ENCODE peak calls at places on chromosomes 12 and 14, in eight cellular contexts. T is fibroblast of mammary gland, X is thoracic aorta, V is vagina, K is left ventricle myocardium inferior, D is BE2C, Z is SK-N-SH, G is fibroblast of lung. J is an unnamed sample.
A peak's percentile ranks its signal among the peaks of the same experiment; 100 is the strongest.

GRCh38 chr12:12616512-12617275 is 5.0 kb downstream of the CREBL2 start:
- DNase-seq in T (no peak), X (no peak), V (no peak), K (no peak), D (no peak), Z (no peak), G (peak; percentile 1), J (no peak)

GRCh38 chr12:10722502-10722904 is 620 bp downstream of the YBX3 start:
- DNase-seq in T (peak; percentile 61), X (peak; percentile 12), V (no peak), K (peak; percentile 52), D (no peak), Z (peak; percentile 23), G (peak; percentile 59), J (peak; percentile 78)

GRCh38 chr12:18690653-18691052 is 47.2 kb downstream of the PLCZ1 start:
- DNase-seq in T (peak; percentile 95), X (no peak), V (no peak), K (no peak), D (no peak), Z (no peak), G (peak; percentile 19), J (no peak)

GRCh38 chr14:53927171-53927570 is 29.5 kb downstream of the BMP4 start:
- DNase-seq in T (peak; percentile 12), X (no peak), V (no peak), K (no peak), D (no peak), Z (no peak), G (peak; percentile 44), J (no peak)

GRCh38 chr12:48977290-48978281 is 536 bp upstream of the WNT1 start:
- DNase-seq in T (peak; percentile 65), X (no peak), V (no peak), K (no peak), D (peak; percentile 83), Z (peak; percentile 91), G (no peak), J (peak; percentile 91)

GRCh38 chr12:76568888-76569551 is 9.4 kb upstream of the OSBPL8 start:
- DNase-seq in T (no peak), X (no peak), V (no peak), K (no peak), D (no peak), Z (no peak), G (no peak), J (no peak)

GRCh38 chr12:82359115-82359478 is 768 bp downstream of the METTL25 start:
- DNase-seq in T (no peak), X (no peak), V (no peak), K (no peak), D (no peak), Z (peak; percentile 44), G (peak; percentile 11), J (no peak)

GRCh38 chr14:64266206-64266605 is 28.0 kb downstream of the ESR2 start:
- DNase-seq in T (peak; percentile 49), X (no peak), V (no peak), K (no peak), D (no peak), Z (no peak), G (peak; percentile 69), J (no peak)

GRCh38 chr12:53063708-53064612 is 14.1 kb downstream of the TNS2 start:
- DNase-seq in T (peak; percentile 98), X (no peak), V (no peak), K (peak; percentile 60), D (no peak), Z (no peak), G (peak; percentile 91), J (no peak)

GRCh38 chr12:22518067-22518719 is 26.1 kb downstream of the C2CD5 start:
- DNase-seq in T (peak; percentile 61), X (no peak), V (no peak), K (peak; percentile 23), D (peak; percentile 8), Z (no peak), G (peak; percentile 65), J (no peak)

GRCh38 chr12:16955083-16955657 is 349.2 kb upstream of the LMO3 start:
- DNase-seq in T (peak; percentile 41), X (no peak), V (no peak), K (no peak), D (no peak), Z (no peak), G (no peak), J (no peak)

GRCh38 chr12:109738878-109739665 is 25.4 kb downstream of the FAM222A start:
- DNase-seq in T (peak; percentile 16), X (no peak), V (no peak), K (peak; percentile 2), D (peak; percentile 8), Z (peak; percentile 6), G (no peak), J (no peak)

GRCh38 chr12:89472508-89472907 is 52.1 kb downstream of the GALNT4 start:
- DNase-seq in T (peak; percentile 76), X (no peak), V (no peak), K (no peak), D (no peak), Z (no peak), G (peak; percentile 59), J (no peak)

GRCh38 chr12:96327346-96327745 is 72.9 kb downstream of the CDK17 start:
- DNase-seq in T (no peak), X (no peak), V (no peak), K (no peak), D (no peak), Z (no peak), G (no peak), J (no peak)

GRCh38 chr12:98403385-98403784 is 112.0 kb upstream of the TMPO start:
- DNase-seq in T (no peak), X (no peak), V (no peak), K (no peak), D (no peak), Z (no peak), G (no peak), J (no peak)

DNA sequence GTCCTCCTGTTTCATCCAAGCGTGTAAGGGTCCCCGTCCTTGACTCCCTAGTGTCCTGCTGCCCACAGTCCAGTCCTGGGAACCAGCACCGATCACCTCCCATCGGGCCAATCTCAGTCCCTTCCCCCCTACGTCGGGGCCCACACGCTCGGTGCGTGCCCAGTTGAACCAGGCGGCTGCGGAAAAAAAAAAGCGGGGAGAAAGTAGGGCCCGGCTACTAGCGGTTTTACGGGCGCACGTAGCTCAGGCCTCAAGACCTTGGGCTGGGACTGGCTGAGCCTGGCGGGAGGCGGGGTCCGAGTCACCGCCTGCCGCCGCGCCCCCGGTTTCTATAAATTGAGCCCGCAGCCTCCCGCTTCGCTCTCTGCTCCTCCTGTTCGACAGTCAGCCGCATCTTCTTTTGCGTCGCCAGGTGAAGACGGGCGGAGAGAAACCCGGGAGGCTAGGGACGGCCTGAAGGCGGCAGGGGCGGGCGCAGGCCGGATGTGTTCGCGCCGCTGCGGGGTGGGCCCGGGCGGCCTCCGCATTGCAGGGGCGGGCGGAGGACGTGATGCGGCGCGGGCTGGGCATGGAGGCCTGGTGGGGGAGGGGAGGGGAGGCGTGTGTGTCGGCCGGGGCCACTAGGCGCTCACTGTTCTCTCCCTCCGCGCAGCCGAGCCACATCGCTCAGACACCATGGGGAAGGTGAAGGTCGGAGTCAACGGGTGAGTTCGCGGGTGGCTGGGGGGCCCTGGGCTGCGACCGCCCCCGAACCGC is at the start of gene GAPDH:
- DNase-seq in T (peak; percentile 95), X (no peak), V (no peak), K (peak; percentile 95), D (peak; percentile 95), Z (peak; percentile 94), G (peak; percentile 97), J (peak; percentile 97)
- TF ChIP-seq CTCF in T (no peak), X (no peak), V (no peak), K (no peak), D (no peak), Z (no peak), G (no peak), J (no peak)

GRCh38 chr12:92034858-92035401 is 110.7 kb downstream of the BTG1 start:
- DNase-seq in T (peak; percentile 95), X (no peak), V (no peak), K (peak; percentile 43), D (peak; percentile 73), Z (peak; percentile 40), G (peak; percentile 90), J (peak; percentile 18)
- TF ChIP-seq CTCF in T (no peak), X (no peak), V (no peak), K (no peak), D (no peak), Z (no peak), G (no peak), J (no peak)

GRCh38 chr14:59582845-59583509 is 6.4 kb upstream of the CCDC175 start:
- DNase-seq in T (no peak), X (no peak), V (no peak), K (no peak), D (no peak), Z (no peak), G (no peak), J (no peak)
- TF ChIP-seq CTCF in T (no peak), X (no peak), V (no peak), K (no peak), D (peak; percentile 16), Z (no peak), G (no peak), J (peak; percentile 23)

GRCh38 chr14:61187642-61187905 is 93.6 kb downstream of the TMEM30B start:
- DNase-seq in T (no peak), X (no peak), V (no peak), K (no peak), D (no peak), Z (no peak), G (no peak), J (no peak)

GRCh38 chr14:61186793-61187641 is 94.1 kb downstream of the TMEM30B start:
- DNase-seq in T (no peak), X (no peak), V (no peak), K (no peak), D (no peak), Z (no peak), G (peak; percentile 33), J (no peak)

GRCh38 chr14:61188196-61188595 is 92.9 kb downstream of the TMEM30B start:
- DNase-seq in T (no peak), X (no peak), V (no peak), K (peak; percentile 44), D (no peak), Z (no peak), G (peak; percentile 42), J (no peak)

GRCh38 chr14:61190341-61190740 is 90.8 kb downstream of the TMEM30B start:
- DNase-seq in T (no peak), X (no peak), V (no peak), K (no peak), D (no peak), Z (no peak), G (no peak), J (no peak)

DNA sequence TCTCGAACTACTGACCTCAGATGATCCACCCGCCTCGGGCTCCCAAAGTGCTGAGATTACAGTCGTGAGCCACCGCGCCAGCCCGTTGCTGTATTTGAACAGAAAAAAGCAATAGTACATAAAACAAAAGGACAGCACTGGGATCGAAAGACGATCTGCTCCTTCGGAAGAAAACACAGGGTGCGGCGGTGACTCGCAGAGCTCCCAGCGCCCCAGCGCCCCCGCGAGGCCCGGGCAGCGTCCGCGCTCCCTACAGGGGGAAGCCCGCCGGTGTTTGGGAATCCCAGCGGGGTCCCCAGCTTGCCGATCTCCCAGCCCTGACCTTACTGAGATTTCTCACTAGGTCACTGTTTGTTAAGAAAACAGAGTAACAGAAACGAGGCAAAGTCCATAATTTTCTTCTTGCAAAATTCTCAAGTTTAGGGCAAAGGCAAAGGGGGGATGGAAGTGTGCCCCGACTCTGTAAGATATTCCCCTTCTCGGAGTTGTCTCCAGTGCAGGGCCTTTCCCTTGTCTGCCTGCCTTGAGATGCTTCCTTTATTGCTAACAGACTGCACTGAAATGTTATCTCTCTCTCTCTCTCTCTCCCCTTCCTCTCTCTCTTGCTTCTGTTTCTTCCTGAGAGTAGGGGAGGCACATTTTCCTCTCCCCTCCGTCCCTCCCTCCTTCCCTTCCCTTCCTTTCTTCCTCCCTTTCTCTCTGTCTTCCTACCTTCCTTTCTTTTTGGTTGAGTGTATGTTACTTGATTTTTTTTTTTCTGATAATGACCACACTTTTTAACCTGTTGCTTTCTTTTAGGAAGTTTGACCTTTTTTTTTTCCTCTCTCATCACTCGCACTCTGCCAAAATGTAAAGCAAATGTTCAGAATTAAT is 92.0 kb downstream of the TMEM30B start:
- DNase-seq in T (peak; percentile 70), X (no peak), V (no peak), K (peak; percentile 36), D (peak; percentile 59), Z (peak; percentile 73), G (peak; percentile 84), J (peak; percentile 77)
- TF ChIP-seq CTCF in T (peak; percentile 52), X (peak; percentile 59), V (peak; percentile 28), K (peak; percentile 52), D (peak; percentile 49), Z (peak; percentile 32), G (peak; percentile 56), J (peak; percentile 62)